ENCODE peak calls at places on chromosome 2, in four cellular contexts. M is A549, T is HepG2, N is K562. W is an unnamed sample.

GRCh38 chr2:884027-884748 is 66.5 kb upstream of the SNTG2 start:
- DNase-seq in N (no peak), M (no peak), T (no peak), W (no peak)

GRCh38 chr2:120989911-120990441 is 254.3 kb downstream of the GLI2 start:
- DNase-seq in N (no peak), M (no peak), T (no peak), W (no peak)

GRCh38 chr2:120134263-120134662 is 88.9 kb downstream of the TMEM185B start:
- DNase-seq in N (no peak), T (peak), M (peak), W (peak)

GRCh38 chr2:61937881-61938280 is 32.4 kb downstream of the COMMD1 start:
- DNase-seq in T (no peak), N (no peak), M (no peak), W (no peak)

GRCh38 chr2:127155901-127156300 is 48.9 kb upstream of the BIN1 start:
- DNase-seq in T (no peak), M (no peak), N (no peak), W (no peak)

GRCh38 chr2:240140920-240141319 is 462 bp upstream of the OTOS start:
- DNase-seq in M (no peak), N (no peak), T (no peak), W (no peak)

GRCh38 chr2:58709274-58709673 is 468.1 kb upstream of the FANCL start:
- DNase-seq in N (no peak), M (no peak), T (no peak), W (no peak)

GRCh38 chr2:55102056-55102812 is 52.0 kb upstream of the RTN4 start:
- DNase-seq in T (no peak), N (no peak), M (no peak), W (no peak)

GRCh38 chr2:101064868-101065549 is 62.9 kb downstream of the RPL31 start:
- DNase-seq in T (peak), N (no peak), M (peak), W (no peak)

GRCh38 chr2:236754234-236754924 is 184.8 kb downstream of the ACKR3 start:
- DNase-seq in N (no peak), T (no peak), M (no peak), W (no peak)

GRCh38 chr2:37771600-37772088 is 100.2 kb upstream of the CDC42EP3 start:
- DNase-seq in N (no peak), T (no peak), M (no peak), W (no peak)

GRCh38 chr2:33042819-33043218 is 96.1 kb downstream of the LTBP1 start:
- DNase-seq in N (no peak), M (no peak), T (no peak), W (no peak)

GRCh38 chr2:238305092-238305862 is 15.0 kb upstream of the TRAF3IP1 start:
- DNase-seq in M (peak), N (no peak), T (peak), W (no peak)
- TF ChIP-seq NR3C1 in M (no peak), N (no peak), T (no peak), W (no peak)

DNA sequence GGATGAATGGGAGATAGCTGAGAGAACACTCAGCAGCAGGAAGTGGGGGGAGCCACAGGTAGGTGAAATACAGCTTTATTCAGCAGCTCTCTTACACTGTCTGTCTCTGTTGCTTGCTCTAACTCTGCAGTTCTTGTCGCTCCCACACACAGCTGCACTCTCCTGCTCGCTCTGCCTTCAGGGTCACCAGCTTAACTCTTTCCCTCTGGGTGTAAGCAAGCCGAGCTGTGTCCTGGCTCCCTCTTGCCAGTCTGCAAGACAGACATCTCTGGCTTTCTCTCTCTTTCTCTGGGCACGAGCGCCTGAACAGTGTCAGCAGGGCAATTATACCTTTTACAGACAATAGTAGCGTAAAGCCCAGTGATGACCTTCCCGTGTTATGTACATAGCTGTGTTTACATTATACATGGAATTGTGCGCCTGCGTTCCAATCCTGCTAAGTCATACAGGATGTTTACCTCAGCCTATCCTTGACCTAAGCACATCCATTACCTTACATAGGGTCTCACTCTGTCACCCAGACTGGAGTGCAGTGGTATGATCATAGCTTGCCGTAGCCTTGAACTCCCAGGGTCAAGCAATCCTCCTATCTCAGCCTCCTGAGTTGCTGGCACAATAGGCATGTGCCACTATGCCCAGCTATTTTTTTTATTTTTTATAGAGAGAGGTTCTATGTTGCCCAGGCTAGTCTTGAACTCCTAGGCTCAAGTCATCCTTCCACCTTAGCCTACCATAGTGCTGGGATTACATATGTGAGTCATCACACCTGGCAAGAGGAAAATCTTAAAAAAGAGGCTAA is 57.8 kb upstream of the CHN1 start:
- DNase-seq in T (peak), M (peak), N (no peak), W (no peak)
- TF ChIP-seq NR3C1 in T (no peak), M (no peak), N (no peak), W (no peak)

GRCh38 chr2:130765464-130765863 is 10.1 kb downstream of the AMER3 start:
- DNase-seq in T (no peak), N (no peak), M (no peak), W (no peak)

GRCh38 chr2:130763405-130763804 is 8.1 kb downstream of the AMER3 start:
- DNase-seq in N (no peak), T (no peak), M (no peak), W (no peak)

GRCh38 chr2:130762910-130763385 is 7.6 kb downstream of the AMER3 start:
- DNase-seq in T (no peak), N (no peak), M (no peak), W (no peak)

GRCh38 chr2:130764821-130765115 is 9.4 kb downstream of the AMER3 start:
- DNase-seq in T (no peak), N (no peak), M (no peak), W (no peak)

DNA sequence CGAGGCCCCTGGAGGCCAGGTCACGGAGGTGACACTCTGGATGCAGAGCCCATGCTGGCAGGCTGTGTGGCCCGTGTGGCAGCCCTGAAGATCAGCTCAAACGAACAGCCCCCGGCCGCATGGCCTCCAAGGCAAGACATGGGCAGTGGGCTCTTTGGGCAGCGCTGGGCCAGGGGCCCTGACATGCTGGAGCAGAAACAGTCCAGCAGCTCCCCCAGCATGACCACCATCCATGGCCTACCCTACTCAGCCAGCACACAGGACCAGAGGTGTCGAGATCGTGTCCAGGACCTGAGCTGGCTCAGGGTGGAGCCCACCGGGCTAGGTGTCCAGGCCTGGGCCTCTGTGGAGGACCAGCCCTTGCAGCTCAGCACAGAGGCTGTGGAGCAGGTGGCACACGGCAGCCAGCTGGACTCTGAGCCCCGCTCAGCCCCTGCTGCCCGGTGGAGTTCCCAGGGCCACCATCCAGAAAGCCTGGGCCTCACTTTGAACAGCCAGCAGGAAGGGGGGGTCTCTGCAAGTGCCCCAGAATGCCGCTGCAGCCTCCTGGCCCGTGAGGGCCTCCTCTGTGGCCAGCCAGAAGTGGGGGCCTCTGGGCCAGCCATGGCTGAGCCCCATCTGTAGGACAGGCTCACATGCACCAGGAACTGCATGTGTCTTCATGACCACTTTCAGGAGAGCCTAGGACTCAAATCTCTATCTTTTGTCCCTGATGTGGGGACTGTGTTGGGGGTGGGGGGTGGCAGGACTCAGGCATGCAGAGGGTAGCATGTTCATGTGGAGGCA is 8.9 kb downstream of the AMER3 start:
- DNase-seq in N (no peak), M (no peak), T (no peak), W (no peak)
- TF ChIP-seq NR3C1 in N (no peak), M (no peak), T (no peak), W (no peak)

GRCh38 chr2:228082571-228082970 is 98.9 kb downstream of the SPHKAP start:
- DNase-seq in N (no peak), T (no peak), M (no peak), W (no peak)

GRCh38 chr2:228086561-228086960 is 94.9 kb downstream of the SPHKAP start:
- DNase-seq in N (no peak), T (no peak), M (no peak), W (no peak)

GRCh38 chr2:228083131-228083530 is 98.4 kb downstream of the SPHKAP start:
- DNase-seq in M (no peak), N (no peak), T (no peak), W (no peak)

GRCh38 chr2:228079194-228079593 is 102.3 kb downstream of the SPHKAP start:
- DNase-seq in M (no peak), T (no peak), N (no peak), W (no peak)

GRCh38 chr2:228084717-228085116 is 96.8 kb downstream of the SPHKAP start:
- DNase-seq in T (no peak), M (no peak), N (no peak), W (no peak)
- TF ChIP-seq NR3C1 in T (no peak), M (no peak), N (no peak), W (no peak)

DNA sequence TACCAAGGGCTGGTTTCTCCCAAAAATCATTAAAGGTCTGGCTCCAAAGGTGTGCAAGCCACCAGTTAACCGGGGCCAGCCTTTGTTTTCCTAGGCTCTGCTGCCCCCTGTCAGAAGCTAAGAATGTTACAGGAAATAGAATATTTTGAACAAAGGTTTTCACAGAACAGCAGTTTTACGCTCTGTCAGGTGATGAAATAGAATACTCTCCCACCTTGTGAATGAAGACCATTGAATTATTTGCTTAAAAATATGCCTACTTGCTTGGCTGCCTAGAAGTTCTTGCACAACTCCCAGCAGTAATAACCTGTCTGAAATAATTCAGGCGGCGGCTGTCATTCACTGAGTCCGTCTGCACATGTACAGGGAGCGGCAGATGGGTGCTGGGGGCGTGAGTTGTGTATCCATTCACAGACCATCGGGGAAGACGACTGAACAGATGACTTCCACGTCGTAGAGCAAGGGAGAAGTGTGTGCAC is 56.3 kb downstream of the SF3B1 start:
- DNase-seq in T (peak), M (peak), N (peak), W (peak)
- TF ChIP-seq NR3C1 in T (no peak), M (no peak), N (no peak), W (no peak)

W was measured in WTC11.